ENCODE peak calls at places on chromosomes 2 and 18, in four cellular contexts. D, P, Z and G are unnamed samples.

GRCh38 chr2:42922790-42923631 is 130.6 kb upstream of the HAAO start:
- DNase-seq in Z (no peak), D (no peak), P (no peak), G (no peak)

GRCh38 chr2:127410871-127411396 is 7.3 kb upstream of the PROC start:
- DNase-seq in Z (no peak), D (no peak), P (no peak), G (no peak)

GRCh38 chr2:85892216-85892944 is 3.6 kb upstream of the ST3GAL5 start:
- DNase-seq in D (no peak), Z (no peak), P (no peak), G (no peak)

GRCh38 chr18:76431437-76432273 is 63.4 kb downstream of the ZNF516 start:
- DNase-seq in P (no peak), D (no peak), Z (no peak), G (no peak)

GRCh38 chr2:189549440-189549832 is 31.1 kb downstream of the SLC40A1 start:
- DNase-seq in P (no peak), Z (no peak), D (no peak), G (no peak)

GRCh38 chr2:65072181-65072970 is 16.2 kb downstream of the CEP68 start:
- DNase-seq in D (no peak), P (no peak), Z (no peak), G (no peak)

GRCh38 chr2:173202570-173202969 is 126.9 kb downstream of the MAP3K20 start:
- DNase-seq in Z (no peak), P (no peak), D (no peak), G (no peak)

GRCh38 chr2:44570149-44570678 is 208.5 kb downstream of the CAMKMT start:
- DNase-seq in Z (no peak), D (no peak), P (no peak), G (no peak)

GRCh38 chr2:85935746-85936208 is 47.0 kb upstream of the ST3GAL5 start:
- DNase-seq in D (peak; percentile 81), Z (no peak), P (no peak), G (no peak)

GRCh38 chr2:3461781-3462492 is 57.4 kb downstream of the ADI1 start:
- DNase-seq in P (peak; percentile 89), Z (peak; percentile 68), D (peak; percentile 28), G (peak; percentile 55)

GRCh38 chr2:215651412-215651811 is 215.5 kb upstream of the FN1 start:
- DNase-seq in Z (no peak), P (no peak), D (no peak), G (no peak)

GRCh38 chr2:159617651-159618050 is 1.3 kb upstream of the BAZ2B start:
- DNase-seq in Z (no peak), D (no peak), P (peak; percentile 50), G (no peak)

GRCh38 chr18:25915907-25916306 is 174.5 kb downstream of the SS18 start:
- DNase-seq in P (no peak), Z (no peak), D (no peak), G (no peak)

GRCh38 chr2:235495373-235496238 is 1.8 kb downstream of the AGAP1 start:
- DNase-seq in P (no peak), D (no peak), Z (no peak), G (peak; percentile 19)

GRCh38 chr2:33476100-33476792 is at the start of gene RASGRP3:
- DNase-seq in P (peak; percentile 45), Z (no peak), D (peak; percentile 26), G (peak; percentile 45)

GRCh38 chr18:2932247-2933181 is 80.4 kb downstream of the LPIN2 start:
- DNase-seq in P (peak; percentile 64), D (peak; percentile 34), Z (peak; percentile 23), G (no peak)
- TF ChIP-seq JUND in P (no peak), D (no peak), Z (no peak), G (no peak)

DNA sequence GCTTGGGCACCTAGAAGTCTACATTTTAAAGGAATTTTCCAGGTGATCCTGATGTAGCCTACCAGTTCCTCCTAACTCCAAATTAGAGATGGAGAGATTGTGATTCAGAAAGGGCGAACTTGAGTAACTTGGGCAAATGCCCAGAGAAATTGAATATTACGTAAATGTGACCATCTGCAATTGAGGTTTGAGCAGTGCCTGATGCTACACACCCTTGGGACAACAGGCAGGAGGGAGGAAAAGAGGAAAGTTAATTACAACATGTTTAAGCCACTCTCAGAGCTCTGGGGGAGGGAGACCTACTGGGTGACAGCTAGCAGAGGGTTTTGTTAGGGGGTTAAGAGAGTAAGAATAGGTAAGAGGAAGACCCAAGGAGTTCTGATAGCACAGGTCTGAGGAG is 208.9 kb downstream of the LPIN1 start:
- DNase-seq in P (no peak), D (no peak), Z (no peak), G (no peak)
- TF ChIP-seq JUND in P (no peak), D (no peak), Z (no peak), G (no peak)

GRCh38 chr2:181991171-181991885 is 5.7 kb downstream of the PPP1R1C start:
- DNase-seq in P (no peak), D (no peak), Z (peak; percentile 57), G (no peak)

GRCh38 chr2:181985632-181986205 is at the start of gene PPP1R1C:
- DNase-seq in D (no peak), Z (no peak), P (no peak), G (no peak)

GRCh38 chr2:181984814-181985631 is 630 bp upstream of the PPP1R1C start:
- DNase-seq in P (no peak), Z (no peak), D (no peak), G (no peak)

GRCh38 chr2:181989099-181989498 is 3.4 kb downstream of the PPP1R1C start:
- DNase-seq in P (no peak), D (no peak), Z (no peak), G (no peak)

DNA sequence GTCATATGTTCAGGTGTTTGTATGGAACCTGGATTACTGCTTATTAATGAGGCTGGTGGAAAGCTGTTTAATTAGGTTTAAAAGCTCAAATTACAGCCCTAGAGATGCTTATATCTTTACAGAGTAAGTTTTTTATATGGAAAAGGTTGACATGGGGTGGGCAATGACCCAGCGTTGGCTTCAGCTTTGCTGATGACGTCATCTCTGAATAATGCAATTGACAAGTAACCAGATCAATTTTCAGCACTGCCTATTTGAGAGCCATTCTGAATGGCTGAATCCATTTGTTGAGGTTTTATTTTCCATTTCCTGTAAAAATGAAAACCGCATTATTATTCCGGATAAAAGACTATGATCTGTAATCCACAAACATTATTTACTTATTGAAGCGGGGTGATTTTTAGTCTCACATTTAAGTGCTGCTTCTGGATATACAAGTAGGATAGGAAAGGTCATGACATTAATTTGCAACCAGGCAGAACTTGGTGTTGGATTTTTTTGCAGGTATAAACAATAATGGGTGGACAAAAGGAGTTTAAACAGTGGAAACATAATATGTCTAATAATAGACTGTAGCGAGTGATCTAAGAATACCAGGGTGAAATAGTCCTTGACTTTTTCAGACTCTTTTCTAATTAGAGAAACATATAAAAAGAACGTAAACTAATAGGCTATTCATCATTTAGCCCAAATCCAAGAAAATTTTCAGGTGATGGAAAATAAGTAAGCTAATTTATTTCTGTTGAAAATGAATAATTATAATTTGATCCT is 2.7 kb downstream of the PPP1R1C start:
- DNase-seq in Z (no peak), P (no peak), D (no peak), G (no peak)
- TF ChIP-seq JUND in Z (no peak), P (no peak), D (no peak), G (no peak)

GRCh38 chr2:238569415-238570195 is 142.9 kb downstream of the ASB1 start:
- DNase-seq in D (no peak), P (no peak), Z (no peak), G (no peak)
- TF ChIP-seq JUND in D (no peak), P (no peak), Z (no peak), G (no peak)